ENCODE peak calls at places on chromosomes 7 and 10, in eight cellular contexts. P is CD8-positive, alpha-beta memory T cell; K is left ventricle myocardium inferior; F is GDM1; C is left cardiac atrium; Y is lower leg skin; B is uterus; R is psoas muscle. M is an unnamed sample.

GRCh38 chr10:6464862-6465430 is 115.1 kb downstream of the PRKCQ start:
- DNase-seq in F (no peak), K (no peak), Y (no peak), P (no peak), R (no peak), C (no peak), B (no peak), M (no peak)

GRCh38 chr10:436013-436697 is 253.3 kb downstream of the DIP2C start:
- DNase-seq in Y (no peak), R (no peak), K (no peak), P (no peak), B (no peak), C (no peak), F (no peak), M (no peak)

GRCh38 chr10:91009121-91009520 is 88.2 kb upstream of the ANKRD1 start:
- DNase-seq in F (no peak), P (no peak), Y (no peak), K (no peak), B (no peak), R (no peak), C (no peak), M (no peak)

GRCh38 chr7:41732279-41733062 is 29.6 kb upstream of the INHBA start:
- DNase-seq in F (no peak), P (no peak), R (no peak), B (no peak), C (no peak), K (no peak), Y (no peak), M (peak)

GRCh38 chr7:32145911-32146310 is 75.7 kb upstream of the PDE1C start:
- DNase-seq in C (no peak), R (no peak), B (no peak), F (no peak), K (no peak), Y (no peak), P (no peak), M (no peak)

GRCh38 chr10:81696609-81697388 is 178.2 kb upstream of the NRG3 start:
- DNase-seq in F (no peak), P (no peak), R (no peak), K (no peak), B (no peak), C (no peak), Y (no peak), M (no peak)

GRCh38 chr7:80324032-80324431 is 187.8 kb downstream of the GNAT3 start:
- DNase-seq in R (no peak), C (no peak), K (no peak), F (no peak), Y (no peak), B (no peak), P (no peak), M (no peak)

GRCh38 chr7:47757946-47758371 is 176.0 kb upstream of the TNS3 start:
- DNase-seq in B (peak), K (peak), P (no peak), F (no peak), Y (peak), R (peak), C (peak), M (no peak)

GRCh38 chr7:44264221-44264956 is 61.0 kb downstream of the CAMK2B start:
- DNase-seq in B (no peak), F (no peak), R (no peak), Y (no peak), P (no peak), C (no peak), K (no peak), M (no peak)

GRCh38 chr10:106076496-106076895 is 1088.0 kb downstream of the SORCS1 start:
- DNase-seq in C (no peak), Y (no peak), K (no peak), B (no peak), F (no peak), R (no peak), P (no peak), M (no peak)

GRCh38 chr10:29876008-29876555 is 183.3 kb downstream of the JCAD start:
- DNase-seq in Y (no peak), R (no peak), F (no peak), P (no peak), C (no peak), B (no peak), K (no peak), M (no peak)

GRCh38 chr7:29556405-29557195 is 7.0 kb upstream of the PRR15 start:
- DNase-seq in Y (no peak), F (no peak), C (no peak), K (no peak), B (no peak), P (no peak), R (no peak), M (no peak)

GRCh38 chr10:44071479-44071878 is 313.4 kb downstream of the CXCL12 start:
- DNase-seq in C (no peak), Y (no peak), P (no peak), K (no peak), B (no peak), R (no peak), F (no peak), M (no peak)

GRCh38 chr10:22710139-22710745 is 4.1 kb downstream of the PIP4K2A start:
- DNase-seq in C (no peak), K (no peak), Y (no peak), F (peak), R (no peak), P (no peak), B (no peak), M (no peak)

GRCh38 chr7:66205736-66206080 is 574 bp downstream of the TPST1 start:
- DNase-seq in C (no peak), K (peak), R (no peak), B (no peak), P (no peak), Y (no peak), F (no peak), M (no peak)

GRCh38 chr10:114801411-114801813 is 20.2 kb upstream of the FHIP2A start:
- DNase-seq in F (peak), R (no peak), C (no peak), P (peak), K (no peak), B (no peak), Y (no peak), M (no peak)

GRCh38 chr7:102318482-102318971 is 31.9 kb downstream of the SH2B2 start:
- DNase-seq in Y (no peak), B (no peak), C (peak), P (no peak), R (no peak), K (no peak), F (no peak), M (no peak)

GRCh38 chr10:49282879-49283321 is 16.1 kb upstream of the C10orf71 start:
- DNase-seq in Y (no peak), C (no peak), P (no peak), R (peak), F (no peak), B (no peak), K (no peak), M (no peak)

GRCh38 chr10:86585037-86585725 is 63.6 kb upstream of the WAPL start:
- DNase-seq in P (peak), R (peak), Y (peak), B (peak), C (peak), K (peak), F (peak), M (peak)

GRCh38 chr10:8043569-8044306 is 10.8 kb upstream of the GATA3 start:
- DNase-seq in R (peak), B (no peak), Y (no peak), P (peak), K (no peak), C (no peak), F (no peak), M (no peak)

GRCh38 chr7:157471259-157472125 is 134.7 kb downstream of the DNAJB6 start:
- DNase-seq in C (no peak), B (no peak), F (no peak), P (peak), Y (no peak), R (no peak), K (no peak), M (no peak)

GRCh38 chr10:46548781-46549090 is 7.7 kb downstream of the GPRIN2 start:
- DNase-seq in B (no peak), C (no peak), Y (peak), R (no peak), K (no peak), P (no peak), F (no peak), M (no peak)

GRCh38 chr7:148484486-148484885 is 106.1 kb upstream of the C7orf33 start:
- DNase-seq in P (no peak), R (no peak), B (no peak), K (no peak), C (no peak), F (no peak), Y (no peak), M (no peak)

GRCh38 chr7:155692317-155692716 is 47.9 kb downstream of the RBM33 start:
- DNase-seq in B (no peak), Y (no peak), F (no peak), P (no peak), R (no peak), K (no peak), C (no peak), M (no peak)

GRCh38 chr7:5448378-5449042 is 24.9 kb upstream of the TNRC18 start:
- DNase-seq in R (no peak), Y (no peak), C (no peak), B (no peak), K (no peak), P (no peak), F (no peak), M (peak)

GRCh38 chr10:44069573-44069972 is 315.3 kb downstream of the CXCL12 start:
- DNase-seq in B (no peak), K (no peak), P (no peak), F (no peak), C (no peak), Y (no peak), R (no peak), M (no peak)

GRCh38 chr7:157973971-157974677 is 613.5 kb downstream of the PTPRN2 start:
- DNase-seq in K (no peak), Y (no peak), P (no peak), B (no peak), R (no peak), C (no peak), F (no peak), M (no peak)

M was measured in Right ventricle myocardium inferior.